ENCODE peak calls at places on chromosomes 6 and 20, in ten cellular contexts. V, Z, S, U, N, F, J, B, T and L are unnamed samples.

GRCh38 chr6:142537612-142538478 is 236.0 kb downstream of the ADGRG6 start:
- DNase-seq in V (no peak), Z (no peak), S (no peak), U (no peak), N (no peak), F (no peak), J (no peak), B (no peak), T (no peak), L (peak; percentile 19)

GRCh38 chr6:157928428-157928827 is 53.2 kb upstream of the SYNJ2 start:
- DNase-seq in V (no peak), Z (no peak), S (peak; percentile 81), U (no peak), N (no peak), F (no peak), J (peak; percentile 30), B (no peak), T (no peak), L (no peak)

GRCh38 chr6:35687658-35688604 is 784 bp downstream of the FKBP5 start:
- DNase-seq in V (peak; percentile 67), Z (peak; percentile 56), S (peak; percentile 93), U (peak; percentile 76), N (peak; percentile 67), F (no peak), J (peak; percentile 70), B (peak; percentile 57), T (peak; percentile 80), L (peak; percentile 62)

GRCh38 chr20:25294459-25295385 is 46.8 kb downstream of the PYGB start:
- DNase-seq in V (peak; percentile 77), Z (peak; percentile 56), S (peak; percentile 87), U (peak; percentile 41), N (peak; percentile 51), F (no peak), J (peak; percentile 79), B (peak; percentile 64), T (peak; percentile 53), L (peak; percentile 86)

GRCh38 chr6:115544765-115545409 is 515.8 kb downstream of the FRK start:
- DNase-seq in V (no peak), Z (peak; percentile 23), S (peak; percentile 36), U (no peak), N (no peak), F (no peak), J (no peak), B (no peak), T (no peak), L (no peak)

GRCh38 chr6:154497118-154497517 is 13.4 kb downstream of the CNKSR3 start:
- DNase-seq in V (no peak), Z (no peak), S (no peak), U (no peak), N (no peak), F (no peak), J (no peak), B (no peak), T (no peak), L (no peak)

GRCh38 chr20:41183831-41184230 is 46.5 kb downstream of the PLCG1 start:
- DNase-seq in V (peak; percentile 1), Z (no peak), S (no peak), U (no peak), N (no peak), F (no peak), J (no peak), B (no peak), T (no peak), L (no peak)

GRCh38 chr6:124888581-124889371 is 73.5 kb upstream of the RNF217 start:
- DNase-seq in V (no peak), Z (no peak), S (no peak), U (no peak), N (no peak), F (no peak), J (no peak), B (no peak), T (no peak), L (no peak)

GRCh38 chr6:159004592-159004991 is 4.6 kb upstream of the RSPH3 start:
- DNase-seq in V (no peak), Z (no peak), S (no peak), U (no peak), N (no peak), F (no peak), J (no peak), B (no peak), T (no peak), L (no peak)

GRCh38 chr6:158996863-158997262 is 3.1 kb downstream of the RSPH3 start:
- DNase-seq in V (no peak), Z (no peak), S (no peak), U (no peak), N (no peak), F (no peak), J (no peak), B (no peak), T (no peak), L (no peak)

GRCh38 chr6:158999154-158999668 is 791 bp downstream of the RSPH3 start:
- DNase-seq in V (no peak), Z (no peak), S (no peak), U (no peak), N (no peak), F (no peak), J (no peak), B (no peak), T (no peak), L (no peak)

GRCh38 chr6:159002432-159003160 is 2.6 kb upstream of the RSPH3 start:
- DNase-seq in V (no peak), Z (no peak), S (no peak), U (no peak), N (peak; percentile 16), F (no peak), J (no peak), B (no peak), T (no peak), L (no peak)

DNA sequence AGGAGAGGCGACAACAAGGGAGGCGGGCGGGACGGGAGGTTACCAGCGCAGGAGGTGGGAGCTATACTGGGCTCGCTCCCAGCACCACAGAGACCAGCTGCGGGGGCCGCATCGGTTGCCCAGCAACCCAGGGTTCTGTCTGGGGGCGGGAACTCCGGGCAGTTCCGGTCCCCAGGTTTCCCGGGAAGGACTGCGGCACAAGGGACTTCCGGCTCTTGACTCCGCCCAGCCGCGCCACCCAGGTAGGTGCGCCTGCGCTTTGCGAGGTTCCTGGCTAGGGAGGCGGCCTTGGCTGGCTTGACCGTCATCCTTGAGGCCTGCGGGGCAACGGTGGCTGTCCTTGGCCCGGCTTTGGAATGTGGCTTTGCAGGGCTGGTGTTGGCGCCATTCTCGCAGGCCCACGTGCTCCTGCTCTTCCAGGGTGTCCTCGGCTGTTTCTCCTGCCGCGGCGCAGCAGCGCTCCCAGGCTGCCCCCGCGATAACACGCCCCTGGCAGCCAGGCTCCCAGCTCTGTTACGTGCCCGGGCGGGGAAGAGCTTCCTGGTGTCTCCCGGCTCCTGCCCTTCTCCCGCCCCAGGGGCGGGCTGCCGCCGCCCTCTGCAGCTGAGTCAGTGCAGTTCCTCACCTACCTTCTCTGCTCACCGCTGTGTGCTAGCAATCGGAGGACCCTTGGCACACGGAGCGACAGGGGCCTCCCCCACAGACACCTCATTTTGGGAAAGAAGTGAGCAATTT is at the start of gene RSPH3:
- DNase-seq in V (peak; percentile 98), Z (peak; percentile 93), S (peak; percentile 97), U (peak; percentile 94), N (peak; percentile 93), F (peak; percentile 67), J (peak; percentile 97), B (peak; percentile 87), T (peak; percentile 98), L (peak; percentile 97)
- TF ChIP-seq CTCF in V (peak; percentile 25), Z (no peak), S (no peak), U (no peak), N (peak; percentile 11), F (peak; percentile 17), J (no peak), B (no peak), T (no peak), L (no peak)

GRCh38 chr20:14303106-14303505 is 34.3 kb downstream of the FLRT3 start:
- DNase-seq in V (no peak), Z (no peak), S (no peak), U (no peak), N (no peak), F (no peak), J (no peak), B (no peak), T (no peak), L (no peak)

GRCh38 chr20:14304466-14304865 is 32.9 kb downstream of the FLRT3 start:
- DNase-seq in V (no peak), Z (no peak), S (no peak), U (no peak), N (no peak), F (no peak), J (no peak), B (no peak), T (no peak), L (no peak)

GRCh38 chr20:14310977-14311654 is 26.3 kb downstream of the FLRT3 start:
- DNase-seq in V (no peak), Z (no peak), S (no peak), U (no peak), N (no peak), F (no peak), J (no peak), B (no peak), T (no peak), L (no peak)

GRCh38 chr20:14312001-14312400 is 25.4 kb downstream of the FLRT3 start:
- DNase-seq in V (no peak), Z (no peak), S (no peak), U (no peak), N (no peak), F (no peak), J (no peak), B (no peak), T (no peak), L (no peak)

GRCh38 chr20:14307956-14308355 is 29.5 kb downstream of the FLRT3 start:
- DNase-seq in V (no peak), Z (no peak), S (no peak), U (peak; percentile 24), N (no peak), F (no peak), J (no peak), B (no peak), T (no peak), L (no peak)
- H3K4me3 ChIP-seq in V (no peak overlapping the region), Z (no peak overlapping the region), S (no peak overlapping the region), U (no peak overlapping the region), N (no peak overlapping the region), F (no peak overlapping the region), J (no peak overlapping the region), B (no peak overlapping the region), T (no peak overlapping the region), L (no peak overlapping the region)

DNA sequence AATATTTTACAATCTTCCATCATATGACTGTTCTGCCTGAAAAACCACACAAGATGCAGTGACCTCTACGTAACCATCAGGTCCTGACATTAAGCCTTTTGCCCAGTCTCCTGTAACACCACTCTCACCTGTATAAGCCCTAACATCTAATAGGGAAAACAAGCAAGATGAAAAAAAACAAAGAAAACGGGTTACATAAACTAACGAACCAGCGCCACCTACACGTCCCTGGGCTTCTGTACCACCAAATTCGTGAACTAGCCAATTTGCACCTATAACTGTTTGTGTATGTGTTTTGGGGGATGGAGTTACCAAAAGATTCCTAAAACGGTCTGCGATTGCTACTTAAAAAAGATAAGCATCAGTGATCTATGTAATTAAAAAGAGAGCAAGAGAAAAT is 70.2 kb downstream of the BLOC1S5 start:
- DNase-seq in V (no peak), Z (no peak), S (no peak), U (no peak), N (no peak), F (no peak), J (no peak), B (no peak), T (no peak), L (no peak)
- TF ChIP-seq CTCF in V (no peak), Z (no peak), S (no peak), U (no peak), N (no peak), F (no peak), J (no peak), B (no peak), T (no peak), L (no peak)

GRCh38 chr6:17580518-17581048 is 19.5 kb upstream of the FAM8A1 start:
- DNase-seq in V (no peak), Z (peak; percentile 40), S (peak; percentile 76), U (peak; percentile 37), N (peak; percentile 45), F (peak; percentile 11), J (peak; percentile 0), B (peak; percentile 19), T (peak; percentile 75), L (peak; percentile 70)
- H3K4me3 ChIP-seq in V (no peak overlapping the region), Z (peak overlapping the region; percentile 63), S (peak overlapping the region; percentile 48), U (peak overlapping the region; percentile 7), N (peak overlapping the region; percentile 78), F (peak overlapping the region; percentile 57), J (peak overlapping the region; percentile 6), B (peak overlapping the region; percentile 35), T (peak overlapping the region; percentile 39), L (peak overlapping the region; percentile 51)